ENCODE peak calls at places on chromosomes 7 and 10, in six cellular contexts. I, E, V, X, Q and P are unnamed samples.

GRCh38 chr10:31590023-31590800 is 271.2 kb downstream of the ZEB1 start:
- DNase-seq in V (no peak), Q (no peak), I (no peak), X (no peak), E (no peak), P (no peak)

GRCh38 chr10:58515296-58515956 is 2.8 kb downstream of the BICC1 start:
- DNase-seq in V (no peak), X (no peak), Q (peak), E (no peak), I (no peak), P (no peak)

GRCh38 chr7:120799147-120799546 is 58.8 kb downstream of the TSPAN12 start:
- DNase-seq in Q (no peak), I (no peak), V (no peak), X (no peak), E (no peak), P (no peak)

GRCh38 chr10:44926771-44927751 is 15.9 kb downstream of the TMEM72 start:
- DNase-seq in Q (no peak), I (no peak), V (no peak), X (no peak), E (no peak), P (no peak)

GRCh38 chr10:48241301-48241700 is 33.2 kb downstream of the FRMPD2 start:
- DNase-seq in E (no peak), X (no peak), V (no peak), Q (no peak), I (no peak), P (no peak)

GRCh38 chr7:150367187-150367510 is 1.5 kb upstream of the REPIN1 start:
- DNase-seq in I (no peak), Q (no peak), E (no peak), X (no peak), V (no peak), P (no peak)

GRCh38 chr7:106655703-106656498 is 5.1 kb downstream of the CCDC71L start:
- DNase-seq in E (no peak), Q (no peak), V (no peak), I (no peak), X (no peak), P (no peak)

GRCh38 chr7:66741706-66742053 is 1.1 kb downstream of the RABGEF1 start:
- DNase-seq in E (peak), X (no peak), Q (peak), I (peak), V (no peak), P (no peak)

GRCh38 chr7:121273467-121274167 is 55.2 kb upstream of the WNT16 start:
- DNase-seq in V (no peak), Q (peak), E (no peak), I (no peak), X (no peak), P (no peak)

GRCh38 chr7:45122975-45123860 is 11.7 kb upstream of the TBRG4 start:
- DNase-seq in V (no peak), I (no peak), X (no peak), Q (no peak), E (no peak), P (no peak)

GRCh38 chr10:100731603-100732596 is 13.5 kb upstream of the PAX2 start:
- DNase-seq in Q (no peak), I (no peak), V (peak), X (no peak), E (no peak), P (peak)

GRCh38 chr7:4771737-4772136 is 3.7 kb upstream of the AP5Z1 start:
- DNase-seq in Q (no peak), V (no peak), I (no peak), X (no peak), E (no peak), P (no peak)

GRCh38 chr10:110725809-110726641 is 81.9 kb downstream of the RBM20 start:
- DNase-seq in Q (no peak), V (no peak), E (no peak), I (peak), X (no peak), P (peak)

GRCh38 chr10:91528080-91528479 is 104.8 kb downstream of the PPP1R3C start:
- DNase-seq in I (no peak), X (no peak), Q (no peak), V (no peak), E (no peak), P (no peak)

GRCh38 chr7:73615886-73616285 is 8.4 kb downstream of the MLXIPL start:
- DNase-seq in X (no peak), Q (no peak), V (no peak), E (no peak), I (peak), P (no peak)

GRCh38 chr10:78579995-78580394 is 488.8 kb upstream of the ZMIZ1 start:
- DNase-seq in Q (peak), E (peak), I (no peak), V (no peak), X (no peak), P (no peak)

GRCh38 chr10:33453081-33453850 is 118.8 kb upstream of the NRP1 start:
- DNase-seq in X (no peak), E (no peak), I (no peak), V (no peak), Q (peak), P (no peak)

GRCh38 chr10:71389768-71390434 is 6.8 kb upstream of the CDH23 start:
- DNase-seq in V (no peak), X (no peak), I (no peak), E (no peak), Q (no peak), P (no peak)

GRCh38 chr7:98209166-98209920 is 1.9 kb upstream of the BHLHA15 start:
- DNase-seq in V (no peak), X (no peak), I (no peak), Q (no peak), E (no peak), P (no peak)

GRCh38 chr10:42969147-42969546 is 107.7 kb upstream of the RET start:
- DNase-seq in E (no peak), I (no peak), Q (no peak), X (no peak), V (no peak), P (peak)

GRCh38 chr7:44263342-44264082 is 61.9 kb downstream of the CAMK2B start:
- DNase-seq in V (no peak), E (no peak), Q (no peak), X (no peak), I (no peak), P (no peak)

GRCh38 chr10:127990846-127991542 is 84.1 kb downstream of the PTPRE start:
- DNase-seq in E (no peak), V (no peak), X (peak), I (no peak), Q (peak), P (no peak)

GRCh38 chr7:29370531-29371314 is 176.1 kb downstream of the CHN2 start:
- DNase-seq in Q (peak), I (peak), V (no peak), X (no peak), E (no peak), P (no peak)

GRCh38 chr7:122329145-122329802 is 24.7 kb upstream of the FEZF1 start:
- DNase-seq in I (no peak), X (no peak), Q (no peak), E (no peak), V (no peak), P (no peak)

GRCh38 chr10:86443936-86444335 is 77.3 kb upstream of the GRID1 start:
- DNase-seq in E (no peak), X (no peak), V (no peak), I (no peak), Q (peak), P (no peak)

GRCh38 chr10:52558090-52558489 is 214.5 kb downstream of the MBL2 start:
- DNase-seq in V (peak), I (no peak), Q (no peak), X (no peak), E (no peak), P (no peak)

GRCh38 chr10:60883187-60883586 is 60.8 kb downstream of the RHOBTB1 start:
- DNase-seq in I (peak), V (peak), Q (peak), X (peak), E (no peak), P (no peak)

GRCh38 chr7:47685712-47686376 is 103.9 kb upstream of the TNS3 start:
- DNase-seq in I (no peak), V (no peak), X (no peak), Q (no peak), E (no peak), P (no peak)

GRCh38 chr7:39554583-39555140 is 11.5 kb upstream of the YAE1 start:
- DNase-seq in V (no peak), E (no peak), X (no peak), I (no peak), Q (no peak), P (no peak)

GRCh38 chr7:14196555-14196954 is 207.1 kb upstream of the ETV1 start:
- DNase-seq in E (no peak), I (no peak), V (no peak), X (no peak), Q (peak), P (no peak)

GRCh38 chr10:117734626-117735405 is 192.3 kb downstream of the EMX2 start:
- DNase-seq in Q (no peak), X (no peak), V (no peak), I (no peak), E (no peak), P (peak)

GRCh38 chr7:26309089-26309488 is 17.4 kb downstream of the SNX10 start:
- DNase-seq in Q (no peak), X (no peak), E (peak), I (no peak), V (no peak), P (no peak)

GRCh38 chr7:156017916-156018700 is 205.8 kb upstream of the SHH start:
- DNase-seq in I (no peak), V (no peak), Q (no peak), E (no peak), X (no peak), P (no peak)

GRCh38 chr7:18345641-18346234 is 149.8 kb upstream of the HDAC9 start:
- DNase-seq in V (peak), E (peak), Q (peak), X (no peak), I (peak), P (peak)

GRCh38 chr10:35140126-35140525 is 13.5 kb downstream of the CREM start:
- DNase-seq in E (no peak), I (no peak), Q (no peak), V (no peak), X (no peak), P (no peak)

GRCh38 chr10:42646214-42646613 is 7.8 kb upstream of the ZNF33B start:
- DNase-seq in X (no peak), I (no peak), E (no peak), V (no peak), Q (no peak), P (no peak)

GRCh38 chr7:46569117-46569433 is 648.0 kb upstream of the IGFBP3 start:
- DNase-seq in X (no peak), I (no peak), E (no peak), V (no peak), Q (no peak), P (no peak)

GRCh38 chr7:46566375-46566774 is 645.3 kb upstream of the IGFBP3 start:
- DNase-seq in E (no peak), V (no peak), I (no peak), Q (peak), X (no peak), P (no peak)

GRCh38 chr7:46565712-46566111 is 644.6 kb upstream of the IGFBP3 start:
- DNase-seq in V (no peak), Q (no peak), I (no peak), E (no peak), X (no peak), P (no peak)

GRCh38 chr7:46568420-46569116 is 647.5 kb upstream of the IGFBP3 start:
- DNase-seq in Q (no peak), I (no peak), X (no peak), V (no peak), E (no peak), P (no peak)

DNA sequence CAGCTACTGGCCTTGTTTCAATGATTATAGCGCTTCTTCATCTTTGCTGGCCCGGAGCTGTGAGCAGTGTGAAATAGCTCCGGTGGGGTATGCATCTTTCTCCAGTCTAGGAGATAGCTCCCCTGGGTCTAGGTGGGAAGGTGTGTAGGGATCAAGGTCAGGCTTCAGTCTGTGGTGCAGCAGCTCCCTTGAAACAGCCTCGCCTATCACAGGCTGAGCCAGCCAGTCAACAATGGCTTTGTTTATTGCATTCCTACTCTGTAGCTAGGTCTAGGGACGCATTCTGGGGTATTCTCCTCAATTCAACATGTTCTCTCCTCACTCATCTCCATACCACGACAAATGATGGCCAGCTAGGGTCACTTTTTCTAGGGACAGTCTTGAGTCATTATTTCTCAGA is 646.8 kb upstream of the IGFBP3 start:
- DNase-seq in E (no peak), X (no peak), Q (no peak), I (no peak), V (no peak), P (no peak)
- TF ChIP-seq CTCF in E (no peak), X (no peak), Q (no peak), I (no peak), V (no peak), P (no peak)

DNA sequence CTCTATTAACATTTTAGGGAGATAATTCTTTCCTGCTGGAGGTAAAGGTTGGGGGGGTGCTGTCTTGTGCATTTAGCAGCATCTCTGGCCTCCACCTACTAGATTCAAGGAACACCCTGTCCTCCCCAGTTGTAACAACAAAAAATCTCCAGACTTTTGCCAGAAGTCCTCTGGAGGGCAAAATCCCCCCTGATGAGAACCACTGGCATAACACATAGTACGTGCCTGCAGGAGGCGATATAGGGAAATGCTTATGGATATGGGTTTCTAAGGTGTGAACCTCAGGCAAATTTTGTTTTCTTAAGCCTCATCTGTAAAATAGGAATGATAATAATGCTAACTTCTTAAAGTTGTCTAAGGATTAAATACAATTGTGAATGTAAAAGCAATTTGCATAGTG is 2.9 kb upstream of the OSBPL3 start:
- DNase-seq in V (no peak), Q (no peak), X (no peak), I (peak), E (no peak), P (no peak)
- TF ChIP-seq CTCF in V (peak), Q (peak), X (peak), I (peak), E (no peak), P (no peak)

DNA sequence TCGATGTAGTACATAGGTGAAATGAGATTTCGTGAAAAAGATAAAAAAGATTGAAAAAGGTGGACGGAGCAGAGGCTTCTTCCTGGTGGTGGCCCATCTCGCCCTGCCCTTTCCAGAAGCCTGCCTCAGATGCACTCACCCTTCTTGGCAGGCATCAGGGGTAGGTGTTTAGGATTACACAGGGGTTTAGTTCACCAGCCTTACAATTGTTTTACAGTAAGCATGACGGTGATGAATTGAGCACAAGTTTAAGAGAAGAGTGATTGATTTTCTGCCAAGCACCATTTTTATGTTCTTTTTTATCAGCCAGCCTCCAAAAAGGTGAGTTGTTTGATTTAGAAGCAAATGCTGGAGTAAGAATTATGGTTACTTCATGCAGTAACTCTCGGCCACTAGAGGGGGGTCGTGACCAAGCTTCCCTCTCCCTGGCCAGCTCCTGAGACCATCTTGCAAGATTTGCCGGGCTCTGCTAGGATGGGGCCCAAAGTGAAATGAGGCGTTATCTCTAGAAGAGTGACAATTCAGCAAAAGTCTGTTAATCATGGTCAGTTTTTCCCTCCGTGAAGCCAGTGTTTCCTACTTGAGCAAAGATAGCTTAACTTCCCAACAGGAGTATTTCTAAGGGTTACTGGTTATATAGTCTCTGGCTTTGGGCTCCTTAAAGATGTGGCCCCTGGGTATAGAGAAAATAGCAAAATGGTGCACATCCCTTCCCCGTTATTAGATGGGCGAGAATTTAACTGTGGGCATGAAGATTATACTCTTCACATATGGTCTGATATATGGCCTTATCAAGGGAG is 228.8 kb downstream of the BMPER start:
- DNase-seq in X (peak), I (peak), V (peak), Q (peak), E (peak), P (peak)
- TF ChIP-seq CTCF in X (peak), I (peak), V (peak), Q (peak), E (peak), P (peak)

DNA sequence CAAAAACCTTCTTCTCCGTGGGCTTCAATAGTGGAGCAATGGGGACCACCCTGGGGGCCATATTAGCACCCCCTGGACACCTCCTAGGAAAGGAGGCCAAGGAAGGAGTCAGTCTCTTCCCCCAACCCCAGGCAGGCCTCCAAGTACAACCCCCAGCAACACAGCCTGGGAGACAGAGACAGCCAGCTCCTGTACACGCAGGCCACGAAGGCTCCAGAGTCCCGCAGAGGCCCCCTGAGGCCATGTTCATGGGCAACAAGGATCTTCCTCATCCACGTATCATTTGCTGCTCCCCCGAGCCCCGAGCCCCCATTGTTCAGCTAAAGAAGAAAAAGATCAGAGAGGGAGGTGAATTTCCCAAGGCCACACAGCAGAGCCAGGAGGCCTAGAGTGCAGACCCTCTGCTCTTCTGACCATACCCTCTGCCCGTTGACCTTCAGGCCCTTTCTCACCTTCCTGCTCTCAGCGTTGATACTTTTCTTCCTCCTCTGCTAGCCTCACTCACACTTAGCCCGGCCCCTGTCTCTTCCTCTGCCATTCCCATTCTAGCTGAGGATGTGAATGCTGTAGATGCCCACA is 35.9 kb upstream of the MYL10 start:
- DNase-seq in I (no peak), V (no peak), Q (no peak), X (no peak), E (no peak), P (no peak)
- TF ChIP-seq CTCF in I (no peak), V (no peak), Q (no peak), X (no peak), E (no peak), P (no peak)

DNA sequence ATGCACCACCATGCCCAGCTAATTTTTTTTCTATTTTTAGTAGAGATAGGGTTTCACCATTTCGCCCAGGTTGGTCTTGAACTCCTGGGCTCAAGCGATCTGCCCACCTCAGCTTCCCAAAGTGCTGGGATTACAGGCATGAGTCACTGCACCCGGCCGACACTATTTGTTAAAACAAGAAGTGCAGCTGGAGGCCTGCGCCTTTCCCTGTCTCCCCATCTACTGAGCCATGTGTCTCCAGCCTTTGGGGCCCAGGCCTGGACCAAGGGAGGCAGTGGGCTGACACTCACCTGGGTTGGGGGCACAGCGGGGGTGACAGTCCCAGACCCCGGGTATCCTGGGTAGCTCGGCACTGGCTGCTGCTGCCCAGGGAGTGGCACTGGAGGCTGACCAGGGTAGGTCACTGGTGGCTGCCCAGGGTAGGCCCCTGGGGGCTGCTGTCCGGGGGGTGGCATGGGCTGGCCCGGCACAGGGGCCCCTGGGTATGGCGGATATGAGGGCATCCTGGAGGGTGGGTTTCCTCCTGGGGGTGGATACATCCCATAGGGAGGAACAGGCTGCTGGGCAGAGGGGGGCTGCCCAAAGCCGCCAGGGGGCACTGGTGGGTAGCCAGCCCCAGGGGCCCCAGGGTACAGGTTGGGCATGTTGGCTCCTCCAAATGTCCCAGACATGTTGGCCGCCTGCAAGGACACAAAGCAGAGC is 36.3 kb downstream of the PLAC9 start:
- DNase-seq in I (no peak), V (peak), E (no peak), Q (no peak), X (no peak), P (no peak)
- TF ChIP-seq CTCF in I (no peak), V (peak), E (no peak), Q (peak), X (peak), P (no peak)

DNA sequence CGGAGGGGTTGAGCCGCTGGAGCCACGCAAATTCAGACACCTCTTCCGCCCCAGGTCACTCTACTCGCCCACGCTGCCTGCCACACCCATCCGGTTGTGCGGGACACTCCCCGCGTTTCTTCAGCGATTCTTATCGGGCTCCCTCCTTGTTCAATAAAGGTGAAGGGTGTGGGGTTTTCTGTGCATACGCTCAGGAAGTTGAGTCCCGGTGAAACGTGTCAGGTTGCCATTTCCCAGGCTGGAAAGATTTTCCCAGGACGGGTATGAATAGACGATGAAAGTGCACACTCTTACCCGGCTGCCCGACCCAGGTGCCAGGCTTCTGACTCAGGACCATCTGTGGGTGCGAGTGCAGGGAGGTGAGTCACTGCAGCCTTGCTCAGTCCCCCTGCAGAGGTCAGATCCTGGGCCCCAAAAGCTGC is 22.0 kb downstream of the KLF6 start:
- DNase-seq in I (no peak), V (no peak), E (no peak), X (no peak), Q (peak), P (no peak)
- TF ChIP-seq CTCF in I (no peak), V (no peak), E (no peak), X (no peak), Q (no peak), P (no peak)